ENCODE peak calls at places on chromosome 12, in eight cellular contexts. O is NCI-H1048; U is hypothalamus; J is GM20000; R is Calu3; K is iPS DF 19.7; P is activated T-cell treated with anti-CD3 and anti-CD28 coated beads, Interleukin-2, amount 50 U/mL, for 72 hours; X is NCI-H345. Z is an unnamed sample.

GRCh38 chr12:93526786-93527428 is 45.6 kb upstream of the SOCS2 start:
- DNase-seq in K (no peak), X (no peak), J (no peak), U (no peak), P (no peak), R (peak), O (no peak), Z (no peak)

GRCh38 chr12:95102916-95103671 is 29.7 kb upstream of the NR2C1 start:
- DNase-seq in U (no peak), K (no peak), X (peak), R (peak), O (no peak), P (peak), J (peak), Z (no peak)

GRCh38 chr12:10409387-10409786 is at the start of gene KLRC4:
- DNase-seq in P (no peak), X (peak), O (no peak), R (no peak), K (no peak), U (no peak), J (no peak), Z (no peak)

GRCh38 chr12:19437996-19438395 is 1.3 kb upstream of the AEBP2 start:
- DNase-seq in O (no peak), X (no peak), U (no peak), R (no peak), K (peak), J (no peak), P (no peak), Z (no peak)

GRCh38 chr12:52356031-52356761 is 11.1 kb downstream of the KRT85 start:
- DNase-seq in K (no peak), X (no peak), P (no peak), O (no peak), U (no peak), J (no peak), R (no peak), Z (no peak)

GRCh38 chr12:49515266-49515665 is 23.6 kb upstream of the KCNH3 start:
- DNase-seq in J (no peak), U (no peak), P (no peak), X (no peak), O (no peak), R (peak), K (no peak), Z (no peak)

GRCh38 chr12:68106160-68106559 is 53.4 kb downstream of the IFNG start:
- DNase-seq in O (no peak), X (no peak), J (no peak), K (no peak), U (no peak), P (no peak), R (no peak), Z (no peak)

GRCh38 chr12:68745376-68745903 is 536 bp upstream of the SLC35E3 start:
- DNase-seq in U (no peak), K (no peak), P (no peak), O (no peak), J (no peak), X (no peak), R (no peak), Z (no peak)

GRCh38 chr12:118645219-118645618 is 268.9 kb downstream of the SUDS3 start:
- DNase-seq in J (no peak), O (no peak), K (peak), U (no peak), P (peak), X (no peak), R (peak), Z (no peak)

GRCh38 chr12:21710944-21711343 is 53.3 kb upstream of the LDHB start:
- DNase-seq in R (no peak), K (no peak), J (no peak), X (no peak), O (no peak), P (no peak), U (no peak), Z (no peak)

GRCh38 chr12:82663893-82664292 is 22.8 kb upstream of the TMTC2 start:
- DNase-seq in P (no peak), O (no peak), U (no peak), J (no peak), R (no peak), K (no peak), X (peak), Z (no peak)

GRCh38 chr12:118212627-118213026 is 76.7 kb downstream of the PEBP1 start:
- DNase-seq in U (no peak), O (no peak), X (no peak), R (no peak), P (no peak), K (no peak), J (no peak), Z (no peak)

GRCh38 chr12:49121047-49121696 is 10.0 kb downstream of the TUBA1B start:
- DNase-seq in P (no peak), K (peak), X (no peak), J (no peak), O (no peak), U (peak), R (peak), Z (peak)